ENCODE peak calls at places on chromosomes 3 and 15, in five cellular contexts. W is AG09319, J is cardiac fibroblast, H is NCI-H524 treated with DMSO at 0.1 percent for 48 hours, Q is psoas muscle. V is an unnamed sample.
A peak's percentile ranks its signal among the peaks of the same experiment; 100 is the strongest.

GRCh38 chr3:12413721-12414255 is 70.5 kb upstream of the TSEN2 start:
- DNase-seq in Q (no peak), W (no peak), H (no peak), J (no peak), V (no peak)

GRCh38 chr3:43231276-43232000 is 54.9 kb upstream of the SNRK start:
- DNase-seq in H (no peak), W (no peak), J (peak; percentile 45), Q (no peak), V (no peak)

GRCh38 chr3:98733778-98734281 is 29.3 kb upstream of the ST3GAL6 start:
- DNase-seq in Q (no peak), H (peak; percentile 37), J (peak; percentile 24), W (no peak), V (no peak)

GRCh38 chr3:119637679-119638525 is 22.5 kb downstream of the POPDC2 start:
- DNase-seq in W (peak; percentile 32), Q (no peak), H (no peak), J (peak; percentile 85), V (no peak)

GRCh38 chr15:64267331-64267973 is 88.5 kb downstream of the CSNK1G1 start:
- DNase-seq in J (no peak), Q (no peak), W (no peak), H (no peak), V (no peak)

GRCh38 chr3:165939141-165939540 is 101.9 kb upstream of the BCHE start:
- DNase-seq in W (no peak), Q (no peak), H (peak; percentile 18), J (no peak), V (no peak)

GRCh38 chr3:150225986-150226385 is 182.1 kb upstream of the TSC22D2 start:
- DNase-seq in Q (no peak), H (no peak), J (peak; percentile 42), W (no peak), V (no peak)

GRCh38 chr3:197595470-197596185 is 39.9 kb upstream of the BDH1 start:
- DNase-seq in Q (no peak), J (no peak), W (no peak), H (peak; percentile 86), V (no peak)

GRCh38 chr3:48433472-48434118 is 3.7 kb upstream of the PLXNB1 start:
- DNase-seq in J (peak; percentile 78), H (no peak), W (no peak), Q (no peak), V (no peak)

GRCh38 chr3:153704115-153704514 is 417.1 kb upstream of the ARHGEF26 start:
- DNase-seq in H (no peak), J (no peak), W (no peak), Q (no peak), V (no peak)

GRCh38 chr15:76996526-76997401 is 1.8 kb downstream of the PSTPIP1 start:
- DNase-seq in Q (no peak), W (no peak), J (peak; percentile 57), H (no peak), V (no peak)

GRCh38 chr15:66220587-66220986 is 33.0 kb downstream of the MEGF11 start:
- DNase-seq in W (no peak), J (no peak), H (no peak), Q (no peak), V (no peak)

GRCh38 chr3:31166249-31166885 is 271.9 kb upstream of the GADL1 start:
- DNase-seq in H (no peak), Q (no peak), J (peak; percentile 90), W (no peak), V (no peak)

GRCh38 chr3:163328680-163329079 is 1749.6 kb downstream of the SI start:
- DNase-seq in W (no peak), J (no peak), Q (no peak), H (no peak), V (no peak)

GRCh38 chr3:183381179-183381578 is 47.2 kb downstream of the MCF2L2 start:
- DNase-seq in H (no peak), J (peak; percentile 45), Q (no peak), W (peak; percentile 15), V (peak; percentile 30)

V was measured in NCI-H2107.